ENCODE peak calls at places on chromosomes 4 and X, in eight cellular contexts. One of them, this sample, is unnamed.

GRCh38 chrX:54044126-54044876 is at the start of gene PHF8:
- DNase-seq in cardiac fibroblast: peak
- DNase-seq in iPS DF 6.9: peak
- DNase-seq in astrocyte: peak
- DNase-seq in pancreas: peak
- DNase-seq in coronary artery: peak
- DNase-seq in fibroblast of pulmonary artery: peak
- DNase-seq in Caco-2: peak
- DNase-seq in this sample: peak

GRCh38 chrX:38055170-38055847 is 49.0 kb downstream of the SYTL5 start:
- DNase-seq in cardiac fibroblast: peak
- DNase-seq in iPS DF 6.9: no peak
- DNase-seq in astrocyte: peak
- DNase-seq in pancreas: peak
- DNase-seq in coronary artery: no peak
- DNase-seq in fibroblast of pulmonary artery: peak
- DNase-seq in Caco-2: no peak
- DNase-seq in this sample: peak

GRCh38 chr4:112266823-112267222 is 18.9 kb downstream of the TIFA start:
- DNase-seq in cardiac fibroblast: peak
- DNase-seq in iPS DF 6.9: no peak
- DNase-seq in astrocyte: peak
- DNase-seq in pancreas: no peak
- DNase-seq in coronary artery: no peak
- DNase-seq in fibroblast of pulmonary artery: peak
- DNase-seq in Caco-2: no peak
- DNase-seq in this sample: no peak

GRCh38 chr4:129808242-129808641 is 712.3 kb downstream of the C4orf33 start:
- DNase-seq in cardiac fibroblast: no peak
- DNase-seq in iPS DF 6.9: no peak
- DNase-seq in astrocyte: no peak
- DNase-seq in pancreas: no peak
- DNase-seq in coronary artery: no peak
- DNase-seq in fibroblast of pulmonary artery: no peak
- DNase-seq in Caco-2: no peak
- DNase-seq in this sample: no peak

GRCh38 chr4:75099321-75099720 is 166.4 kb downstream of the PARM1 start:
- DNase-seq in cardiac fibroblast: no peak
- DNase-seq in iPS DF 6.9: no peak
- DNase-seq in astrocyte: no peak
- DNase-seq in pancreas: no peak
- DNase-seq in coronary artery: no peak
- DNase-seq in fibroblast of pulmonary artery: no peak
- DNase-seq in Caco-2: no peak
- DNase-seq in this sample: no peak

GRCh38 chr4:40621592-40622512 is 7.8 kb downstream of the RBM47 start:
- DNase-seq in cardiac fibroblast: peak
- DNase-seq in iPS DF 6.9: no peak
- DNase-seq in astrocyte: peak
- DNase-seq in pancreas: peak
- DNase-seq in coronary artery: no peak
- DNase-seq in fibroblast of pulmonary artery: peak
- DNase-seq in Caco-2: peak
- DNase-seq in this sample: peak

GRCh38 chr4:54099959-54100606 is at the start of gene GSX2:
- DNase-seq in cardiac fibroblast: no peak
- DNase-seq in iPS DF 6.9: no peak
- DNase-seq in astrocyte: no peak
- DNase-seq in pancreas: no peak
- DNase-seq in coronary artery: no peak
- DNase-seq in fibroblast of pulmonary artery: no peak
- DNase-seq in Caco-2: no peak
- DNase-seq in this sample: no peak

GRCh38 chr4:162497564-162498167 is 333.9 kb upstream of the FSTL5 start:
- DNase-seq in cardiac fibroblast: peak
- DNase-seq in iPS DF 6.9: no peak
- DNase-seq in astrocyte: peak
- DNase-seq in pancreas: peak
- DNase-seq in coronary artery: no peak
- DNase-seq in fibroblast of pulmonary artery: peak
- DNase-seq in Caco-2: no peak
- DNase-seq in this sample: no peak

GRCh38 chr4:113945906-113946305 is 33.5 kb downstream of the ARSJ start:
- DNase-seq in cardiac fibroblast: peak
- DNase-seq in iPS DF 6.9: no peak
- DNase-seq in astrocyte: peak
- DNase-seq in pancreas: no peak
- DNase-seq in coronary artery: no peak
- DNase-seq in fibroblast of pulmonary artery: peak
- DNase-seq in Caco-2: no peak
- DNase-seq in this sample: no peak

GRCh38 chr4:139299536-139299935 is 1.8 kb upstream of the NAA15 start:
- DNase-seq in cardiac fibroblast: peak
- DNase-seq in iPS DF 6.9: no peak
- DNase-seq in astrocyte: peak
- DNase-seq in pancreas: no peak
- DNase-seq in coronary artery: no peak
- DNase-seq in fibroblast of pulmonary artery: no peak
- DNase-seq in Caco-2: no peak
- DNase-seq in this sample: no peak

GRCh38 chr4:15100380-15100779 is 98.1 kb downstream of the CPEB2 start:
- DNase-seq in cardiac fibroblast: no peak
- DNase-seq in iPS DF 6.9: no peak
- DNase-seq in astrocyte: no peak
- DNase-seq in pancreas: no peak
- DNase-seq in coronary artery: no peak
- DNase-seq in fibroblast of pulmonary artery: no peak
- DNase-seq in Caco-2: no peak
- DNase-seq in this sample: no peak

GRCh38 chrX:70485466-70485865 is 40.8 kb downstream of the DLG3 start:
- DNase-seq in cardiac fibroblast: no peak
- DNase-seq in iPS DF 6.9: no peak
- DNase-seq in astrocyte: no peak
- DNase-seq in pancreas: no peak
- DNase-seq in coronary artery: no peak
- DNase-seq in fibroblast of pulmonary artery: no peak
- DNase-seq in Caco-2: no peak
- DNase-seq in this sample: no peak

GRCh38 chr4:26478330-26478729 is 12.0 kb downstream of the CCKAR start:
- DNase-seq in cardiac fibroblast: no peak
- DNase-seq in iPS DF 6.9: no peak
- DNase-seq in astrocyte: no peak
- DNase-seq in pancreas: no peak
- DNase-seq in coronary artery: no peak
- DNase-seq in fibroblast of pulmonary artery: no peak
- DNase-seq in Caco-2: no peak
- DNase-seq in this sample: no peak

GRCh38 chr4:26361287-26361686 is 40.5 kb downstream of the RBPJ start:
- DNase-seq in cardiac fibroblast: no peak
- DNase-seq in iPS DF 6.9: no peak
- DNase-seq in astrocyte: no peak
- DNase-seq in pancreas: no peak
- DNase-seq in coronary artery: no peak
- DNase-seq in fibroblast of pulmonary artery: no peak
- DNase-seq in Caco-2: no peak
- DNase-seq in this sample: no peak

GRCh38 chr4:81635747-81636146 is 164.0 kb upstream of the RASGEF1B start:
- DNase-seq in cardiac fibroblast: no peak
- DNase-seq in iPS DF 6.9: no peak
- DNase-seq in astrocyte: no peak
- DNase-seq in pancreas: peak
- DNase-seq in coronary artery: no peak
- DNase-seq in fibroblast of pulmonary artery: no peak
- DNase-seq in Caco-2: peak
- DNase-seq in this sample: no peak

GRCh38 chrX:10110316-10110932 is 46.4 kb upstream of the CLCN4 start:
- DNase-seq in cardiac fibroblast: no peak
- DNase-seq in iPS DF 6.9: no peak
- DNase-seq in astrocyte: no peak
- DNase-seq in pancreas: no peak
- DNase-seq in coronary artery: no peak
- DNase-seq in fibroblast of pulmonary artery: no peak
- DNase-seq in Caco-2: no peak
- DNase-seq in this sample: no peak
- H3K4me3 ChIP-seq in cardiac fibroblast: no peak
- H3K4me3 ChIP-seq in iPS DF 6.9: no peak
- H3K4me3 ChIP-seq in astrocyte: no peak
- H3K4me3 ChIP-seq in pancreas: no peak
- H3K4me3 ChIP-seq in coronary artery: no peak
- H3K4me3 ChIP-seq in fibroblast of pulmonary artery: no peak
- H3K4me3 ChIP-seq in Caco-2: no peak
- H3K4me3 ChIP-seq in this sample: no peak

DNA sequence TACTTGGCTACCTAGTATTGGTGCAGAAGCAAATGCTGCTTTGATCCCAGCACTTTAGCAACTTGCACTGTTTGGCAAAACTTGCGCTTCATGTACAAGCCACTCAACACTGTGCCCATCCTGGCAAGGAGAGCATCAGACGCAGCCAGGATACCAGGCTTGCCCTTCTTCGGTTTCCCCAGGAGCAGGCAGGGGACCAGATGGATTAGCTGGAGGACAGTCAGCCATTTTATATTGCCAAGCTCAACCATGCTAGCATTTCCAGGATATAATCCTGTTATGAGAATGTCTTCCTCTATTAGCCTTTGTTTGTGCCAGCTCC is 69.2 kb downstream of the HMGB2 start:
- DNase-seq in cardiac fibroblast: no peak
- DNase-seq in iPS DF 6.9: no peak
- DNase-seq in astrocyte: no peak
- DNase-seq in pancreas: no peak
- DNase-seq in coronary artery: no peak
- DNase-seq in fibroblast of pulmonary artery: no peak
- DNase-seq in Caco-2: no peak
- DNase-seq in this sample: no peak
- H3K4me3 ChIP-seq in cardiac fibroblast: no peak
- H3K4me3 ChIP-seq in iPS DF 6.9: no peak
- H3K4me3 ChIP-seq in astrocyte: no peak
- H3K4me3 ChIP-seq in pancreas: no peak
- H3K4me3 ChIP-seq in coronary artery: peak
- H3K4me3 ChIP-seq in fibroblast of pulmonary artery: no peak
- H3K4me3 ChIP-seq in Caco-2: no peak
- H3K4me3 ChIP-seq in this sample: no peak

GRCh38 chr4:183609151-183609550 is 49.8 kb downstream of the RWDD4 start:
- DNase-seq in cardiac fibroblast: no peak
- DNase-seq in iPS DF 6.9: no peak
- DNase-seq in astrocyte: no peak
- DNase-seq in pancreas: no peak
- DNase-seq in coronary artery: no peak
- DNase-seq in fibroblast of pulmonary artery: no peak
- DNase-seq in Caco-2: no peak
- DNase-seq in this sample: no peak

GRCh38 chr4:183610613-183611012 is 48.4 kb downstream of the RWDD4 start:
- DNase-seq in cardiac fibroblast: peak
- DNase-seq in iPS DF 6.9: no peak
- DNase-seq in astrocyte: no peak
- DNase-seq in pancreas: no peak
- DNase-seq in coronary artery: no peak
- DNase-seq in fibroblast of pulmonary artery: peak
- DNase-seq in Caco-2: no peak
- DNase-seq in this sample: peak

GRCh38 chr4:183611210-183611830 is 47.7 kb downstream of the RWDD4 start:
- DNase-seq in cardiac fibroblast: no peak
- DNase-seq in iPS DF 6.9: no peak
- DNase-seq in astrocyte: no peak
- DNase-seq in pancreas: no peak
- DNase-seq in coronary artery: no peak
- DNase-seq in fibroblast of pulmonary artery: no peak
- DNase-seq in Caco-2: no peak
- DNase-seq in this sample: no peak

GRCh38 chr4:183607894-183608293 is 51.1 kb downstream of the RWDD4 start:
- DNase-seq in cardiac fibroblast: no peak
- DNase-seq in iPS DF 6.9: no peak
- DNase-seq in astrocyte: no peak
- DNase-seq in pancreas: no peak
- DNase-seq in coronary artery: no peak
- DNase-seq in fibroblast of pulmonary artery: no peak
- DNase-seq in Caco-2: no peak
- DNase-seq in this sample: no peak

DNA sequence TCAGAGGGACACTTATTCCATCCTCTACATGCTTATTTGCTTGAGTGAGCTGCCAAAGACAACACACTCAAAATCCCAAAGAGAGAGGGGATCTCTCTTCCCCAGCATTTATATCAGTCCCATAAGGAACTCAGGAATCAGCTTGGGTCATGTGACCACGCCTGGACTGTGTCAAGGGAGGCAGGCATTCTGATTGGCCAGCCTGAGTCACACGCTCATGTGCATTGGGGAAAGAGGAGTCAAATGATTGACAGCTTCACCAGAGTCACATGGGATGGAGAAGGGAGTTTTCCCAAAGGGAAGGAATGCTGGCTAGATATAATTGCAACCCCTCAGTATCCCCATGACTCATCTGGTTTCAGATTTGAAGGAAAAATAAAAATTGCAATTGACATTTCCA is 49.0 kb downstream of the RWDD4 start:
- DNase-seq in cardiac fibroblast: peak
- DNase-seq in iPS DF 6.9: no peak
- DNase-seq in astrocyte: peak
- DNase-seq in pancreas: no peak
- DNase-seq in coronary artery: no peak
- DNase-seq in fibroblast of pulmonary artery: peak
- DNase-seq in Caco-2: peak
- DNase-seq in this sample: no peak
- H3K4me3 ChIP-seq in cardiac fibroblast: no peak
- H3K4me3 ChIP-seq in iPS DF 6.9: no peak
- H3K4me3 ChIP-seq in astrocyte: no peak
- H3K4me3 ChIP-seq in pancreas: no peak
- H3K4me3 ChIP-seq in coronary artery: no peak
- H3K4me3 ChIP-seq in fibroblast of pulmonary artery: no peak
- H3K4me3 ChIP-seq in Caco-2: no peak
- H3K4me3 ChIP-seq in this sample: no peak

GRCh38 chr4:79177388-79177787 is 148.5 kb downstream of the NAA11 start:
- DNase-seq in cardiac fibroblast: no peak
- DNase-seq in iPS DF 6.9: no peak
- DNase-seq in astrocyte: no peak
- DNase-seq in pancreas: no peak
- DNase-seq in coronary artery: no peak
- DNase-seq in fibroblast of pulmonary artery: no peak
- DNase-seq in Caco-2: no peak
- DNase-seq in this sample: no peak

GRCh38 chr4:79178770-79179169 is 147.1 kb downstream of the NAA11 start:
- DNase-seq in cardiac fibroblast: no peak
- DNase-seq in iPS DF 6.9: no peak
- DNase-seq in astrocyte: no peak
- DNase-seq in pancreas: no peak
- DNase-seq in coronary artery: no peak
- DNase-seq in fibroblast of pulmonary artery: peak
- DNase-seq in Caco-2: no peak
- DNase-seq in this sample: no peak

GRCh38 chr4:79184461-79184860 is 141.4 kb downstream of the NAA11 start:
- DNase-seq in cardiac fibroblast: no peak
- DNase-seq in iPS DF 6.9: no peak
- DNase-seq in astrocyte: no peak
- DNase-seq in pancreas: no peak
- DNase-seq in coronary artery: no peak
- DNase-seq in fibroblast of pulmonary artery: no peak
- DNase-seq in Caco-2: no peak
- DNase-seq in this sample: no peak

GRCh38 chr4:79182209-79182608 is 143.7 kb downstream of the NAA11 start:
- DNase-seq in cardiac fibroblast: no peak
- DNase-seq in iPS DF 6.9: no peak
- DNase-seq in astrocyte: no peak
- DNase-seq in pancreas: no peak
- DNase-seq in coronary artery: no peak
- DNase-seq in fibroblast of pulmonary artery: no peak
- DNase-seq in Caco-2: no peak
- DNase-seq in this sample: no peak

GRCh38 chr4:79181190-79181589 is 144.7 kb downstream of the NAA11 start:
- DNase-seq in cardiac fibroblast: no peak
- DNase-seq in iPS DF 6.9: no peak
- DNase-seq in astrocyte: no peak
- DNase-seq in pancreas: no peak
- DNase-seq in coronary artery: no peak
- DNase-seq in fibroblast of pulmonary artery: no peak
- DNase-seq in Caco-2: peak
- DNase-seq in this sample: no peak
- H3K4me3 ChIP-seq in cardiac fibroblast: no peak
- H3K4me3 ChIP-seq in iPS DF 6.9: no peak
- H3K4me3 ChIP-seq in astrocyte: no peak
- H3K4me3 ChIP-seq in pancreas: no peak
- H3K4me3 ChIP-seq in coronary artery: no peak
- H3K4me3 ChIP-seq in fibroblast of pulmonary artery: no peak
- H3K4me3 ChIP-seq in Caco-2: no peak
- H3K4me3 ChIP-seq in this sample: no peak